ENCODE peak calls at places on chromosomes 6 and 20, in seven cellular contexts. H is GM03348; C is SJSA1; S is stimulated activated CD4-positive, alpha-beta T cell treated with anti-CD3 and anti-CD28 coated beads, Interleukin-1b, Interleukin-23, amount 100 ng/mL, for 4 hours; M is colonic mucosa; N is PC-3; O is NCI-H524. L is an unnamed sample.

GRCh38 chr6:161439093-161439492 is 165.2 kb upstream of the AGPAT4 start:
- DNase-seq in H (peak; percentile 91), C (peak; percentile 81), S (no peak), M (no peak), N (peak; percentile 60), O (peak; percentile 10), L (no peak)

GRCh38 chr20:24808616-24809015 is 140.5 kb upstream of the CST7 start:
- DNase-seq in H (no peak), C (no peak), S (no peak), M (no peak), N (no peak), O (no peak), L (no peak)

GRCh38 chr6:44254957-44255808 is 2.1 kb downstream of the SLC35B2 start:
- DNase-seq in H (no peak), C (no peak), S (no peak), M (no peak), N (peak; percentile 35), O (peak; percentile 28), L (no peak)

GRCh38 chr20:24318569-24319352 is 150.7 kb upstream of the SYNDIG1 start:
- DNase-seq in H (no peak), C (no peak), S (no peak), M (no peak), N (no peak), O (no peak), L (peak; percentile 22)

GRCh38 chr6:28765978-28766351 is 157.8 kb downstream of the TRIM27 start:
- DNase-seq in H (no peak), C (no peak), S (no peak), M (no peak), N (no peak), O (no peak), L (peak; percentile 69)

GRCh38 chr6:56570434-56571359 is 72.0 kb downstream of the DST start:
- DNase-seq in H (peak; percentile 36), C (peak; percentile 21), S (no peak), M (no peak), N (peak; percentile 60), O (peak; percentile 44), L (no peak)

GRCh38 chr6:55578537-55579363 is at the start of gene HMGCLL1:
- DNase-seq in H (peak; percentile 9), C (no peak), S (no peak), M (peak; percentile 26), N (peak; percentile 17), O (peak; percentile 78), L (peak; percentile 80)

GRCh38 chr6:71194730-71195129 is 93.9 kb upstream of the OGFRL1 start:
- DNase-seq in H (peak; percentile 83), C (peak; percentile 70), S (no peak), M (no peak), N (peak; percentile 63), O (no peak), L (no peak)

GRCh38 chr6:154337423-154338005 is 19.1 kb downstream of the IPCEF1 start:
- DNase-seq in H (no peak), C (no peak), S (no peak), M (no peak), N (no peak), O (no peak), L (no peak)

GRCh38 chr6:156575361-156575760 is 201.8 kb upstream of the ARID1B start:
- DNase-seq in H (no peak), C (no peak), S (no peak), M (no peak), N (no peak), O (no peak), L (no peak)

GRCh38 chr6:135728589-135728988 is 122.9 kb upstream of the PDE7B start:
- DNase-seq in H (no peak), C (no peak), S (no peak), M (no peak), N (no peak), O (no peak), L (no peak)

GRCh38 chr6:15363523-15364400 is 117.9 kb downstream of the JARID2 start:
- DNase-seq in H (no peak), C (no peak), S (no peak), M (peak; percentile 27), N (no peak), O (peak; percentile 36), L (no peak)

GRCh38 chr20:57619053-57619831 is 984 bp downstream of the ZBP1 start:
- DNase-seq in H (no peak), C (no peak), S (peak; percentile 37), M (peak; percentile 50), N (no peak), O (no peak), L (peak; percentile 36)

GRCh38 chr6:21744321-21744720 is 150.8 kb downstream of the SOX4 start:
- DNase-seq in H (no peak), C (no peak), S (no peak), M (no peak), N (no peak), O (no peak), L (no peak)

GRCh38 chr6:131923356-131923755 is 27.8 kb downstream of the CCN2 start:
- DNase-seq in H (no peak), C (peak; percentile 42), S (no peak), M (peak; percentile 72), N (peak; percentile 67), O (peak; percentile 76), L (peak; percentile 82)